ENCODE peak calls at places on chromosomes 2 and 18, in four cellular contexts. R, H, D and J are unnamed samples.

GRCh38 chr2:20496069-20496468 is 49.2 kb downstream of the RHOB start:
- DNase-seq in R (no peak), H (peak; percentile 83), D (no peak), J (peak; percentile 51)

GRCh38 chr2:75680402-75680801 is 30.3 kb downstream of the GCFC2 start:
- DNase-seq in R (no peak), H (no peak), D (no peak), J (no peak)

GRCh38 chr2:171237754-171238505 is 77.2 kb upstream of the TLK1 start:
- DNase-seq in R (no peak), H (no peak), D (no peak), J (no peak)

GRCh38 chr18:80022613-80023012 is 11.6 kb upstream of the RBFA start:
- DNase-seq in R (no peak), H (peak; percentile 11), D (no peak), J (peak; percentile 34)

GRCh38 chr18:3048121-3048520 is 35.2 kb upstream of the LPIN2 start:
- DNase-seq in R (no peak), H (no peak), D (no peak), J (no peak)

GRCh38 chr18:51030537-51031258 is 685 bp downstream of the SMAD4 start:
- DNase-seq in R (peak; percentile 52), H (peak; percentile 64), D (no peak), J (peak; percentile 80)

GRCh38 chr2:233934524-233934923 is 17.4 kb downstream of the TRPM8 start:
- DNase-seq in R (no peak), H (no peak), D (no peak), J (no peak)

GRCh38 chr2:23418490-23418911 is 33.5 kb downstream of the KLHL29 start:
- DNase-seq in R (no peak), H (peak; percentile 78), D (peak; percentile 14), J (peak; percentile 80)

GRCh38 chr2:30287857-30288513 is 56.7 kb downstream of the LBH start:
- DNase-seq in R (no peak), H (no peak), D (no peak), J (no peak)

GRCh38 chr2:145324748-145325147 is 804.8 kb upstream of the ZEB2 start:
- DNase-seq in R (no peak), H (no peak), D (no peak), J (no peak)

GRCh38 chr2:43634604-43635306 is 2.3 kb upstream of the PLEKHH2 start:
- DNase-seq in R (peak; percentile 60), H (peak; percentile 93), D (peak; percentile 74), J (peak; percentile 83)